ENCODE peak calls at places on chromosomes 12 and 14, in four cellular contexts. G, C, B and N are unnamed samples.

GRCh38 chr14:95784137-95784536 is 70.2 kb upstream of the TCL1A start:
- DNase-seq in B (no peak), G (peak), C (no peak), N (no peak)

GRCh38 chr12:95736631-95737030 is 53.9 kb downstream of the NTN4 start:
- DNase-seq in G (peak), C (no peak), B (no peak), N (no peak)

GRCh38 chr12:48972213-48973021 is 882 bp upstream of the WNT10B start:
- DNase-seq in G (peak), B (no peak), C (no peak), N (no peak)

GRCh38 chr14:95255487-95255886 is 64.2 kb downstream of the CLMN start:
- DNase-seq in C (peak), B (peak), G (peak), N (no peak)

GRCh38 chr12:78725951-78726550 is 138.5 kb upstream of the SYT1 start:
- DNase-seq in B (no peak), C (no peak), G (no peak), N (no peak)

GRCh38 chr12:104586325-104587048 is 129.7 kb downstream of the CHST11 start:
- DNase-seq in C (no peak), B (no peak), G (no peak), N (no peak)

GRCh38 chr12:56773113-56773512 is 10.0 kb downstream of the HSD17B6 start:
- DNase-seq in G (no peak), B (no peak), C (no peak), N (no peak)

GRCh38 chr12:29234965-29235364 is 85.9 kb downstream of the FAR2 start:
- DNase-seq in G (peak), C (no peak), B (no peak), N (no peak)

GRCh38 chr14:32998433-32998832 is 59.8 kb downstream of the NPAS3 start:
- DNase-seq in B (no peak), G (peak), C (no peak), N (no peak)

GRCh38 chr14:55802986-55803431 is 223.0 kb downstream of the KTN1 start:
- DNase-seq in B (peak), C (peak), G (peak), N (no peak)

GRCh38 chr14:106491851-106492250 is 965.5 kb downstream of the TMEM121 start:
- DNase-seq in B (no peak), G (no peak), C (no peak), N (no peak)

GRCh38 chr12:6072302-6072752 is 52.1 kb downstream of the VWF start:
- DNase-seq in G (peak), B (no peak), C (no peak), N (no peak)

GRCh38 chr12:82757059-82757458 is 70.4 kb downstream of the TMTC2 start:
- DNase-seq in C (no peak), B (no peak), G (no peak), N (no peak)

GRCh38 chr14:35374273-35374681 is 30.3 kb downstream of the NFKBIA start:
- DNase-seq in G (peak), C (peak), B (no peak), N (no peak)
- TF ChIP-seq ELK1 in G (no peak), C (no peak), B (no peak), N (no peak)

DNA sequence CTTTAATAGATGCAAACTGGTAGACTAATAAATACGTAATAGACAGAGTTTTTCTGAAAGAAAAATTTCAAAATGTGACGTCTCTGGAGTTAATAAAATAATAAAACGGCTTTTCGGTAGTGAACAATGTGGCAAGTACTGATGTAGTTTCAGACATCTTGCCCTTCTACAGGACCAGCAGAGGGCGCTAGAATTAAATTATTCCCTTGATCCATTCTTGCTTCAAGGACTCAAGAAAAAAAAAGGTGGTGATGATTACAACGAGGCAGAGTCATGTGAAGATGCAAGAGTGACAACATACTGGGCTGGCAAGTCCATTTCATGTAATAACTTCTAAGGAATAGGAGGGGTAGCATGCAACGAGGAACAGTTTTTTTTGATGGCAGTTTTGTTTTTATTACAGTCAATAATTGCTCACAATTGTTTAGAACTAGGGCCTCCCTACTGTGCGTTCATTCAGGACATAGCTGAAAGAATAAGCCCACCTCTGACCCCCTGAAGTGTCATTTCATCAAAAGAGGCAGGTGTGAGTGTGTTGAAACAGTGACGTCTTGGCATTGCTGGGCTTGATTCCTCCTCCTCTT is 101.0 kb upstream of the GZMB start:
- DNase-seq in C (peak), G (peak), B (peak), N (no peak)
- TF ChIP-seq ELK1 in C (no peak), G (no peak), B (no peak), N (no peak)

GRCh38 chr14:105207460-105207901 is 26.4 kb upstream of the NUDT14 start:
- DNase-seq in B (no peak), G (no peak), C (no peak), N (no peak)
- TF ChIP-seq ELK1 in B (no peak), G (no peak), C (no peak), N (no peak)

GRCh38 chr12:62643470-62643869 is 176.8 kb downstream of the MON2 start:
- DNase-seq in C (no peak), G (peak), B (no peak), N (no peak)
- TF ChIP-seq ELK1 in C (no peak), G (no peak), B (no peak), N (no peak)

DNA sequence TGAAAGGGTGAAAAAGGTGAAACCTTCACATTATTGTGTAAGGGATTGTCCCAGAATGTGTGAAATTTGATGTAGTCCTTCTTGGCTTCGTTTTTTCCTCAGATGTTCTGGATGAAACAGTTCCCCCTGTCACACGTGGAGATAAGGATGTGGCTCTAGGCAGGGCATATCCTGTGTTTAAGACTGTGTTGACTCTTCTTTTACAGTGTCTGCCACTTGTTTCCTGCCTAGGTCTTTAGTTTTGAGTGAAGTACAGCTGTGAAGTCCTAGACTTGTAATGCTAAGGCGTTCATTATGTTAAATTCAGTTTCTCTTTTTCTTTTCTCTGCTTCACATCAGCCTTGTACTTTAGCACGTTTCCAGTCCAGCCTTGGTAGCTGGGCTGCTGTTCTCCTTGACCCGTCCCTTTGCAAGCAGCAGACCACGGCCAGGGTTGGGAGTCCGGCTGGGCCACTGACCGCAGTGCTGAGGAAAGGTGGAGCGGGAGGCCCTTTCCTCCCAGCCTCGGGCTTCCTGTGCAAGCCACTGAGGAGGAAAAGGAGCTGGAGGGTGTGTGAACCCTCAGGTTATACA is 59.1 kb downstream of the RASSF3 start:
- DNase-seq in B (no peak), G (peak), C (no peak), N (peak)
- TF ChIP-seq ELK1 in B (no peak), G (no peak), C (no peak), N (no peak)